ENCODE peak calls at places on chromosome 10, in nine cellular contexts. T, V, U, G, X, H, R, C and F are unnamed samples.

GRCh38 chr10:113133497-113133896 is 183.4 kb downstream of the TCF7L2 start:
- DNase-seq in H (peak), G (no peak), U (no peak), T (no peak), X (no peak), R (no peak), V (no peak), C (no peak), F (peak)

GRCh38 chr10:91745086-91745831 is 53.0 kb upstream of the TNKS2 start:
- DNase-seq in R (peak), T (no peak), U (peak), H (peak), C (no peak), G (no peak), X (peak), V (no peak), F (no peak)

GRCh38 chr10:121131014-121131413 is 279.9 kb downstream of the WDR11 start:
- DNase-seq in V (no peak), T (no peak), H (no peak), R (no peak), X (no peak), U (no peak), G (no peak), C (no peak), F (no peak)

GRCh38 chr10:77319557-77319956 is 318.1 kb downstream of the KCNMA1 start:
- DNase-seq in V (no peak), R (no peak), X (no peak), H (peak), C (no peak), U (no peak), T (no peak), G (no peak), F (no peak)

GRCh38 chr10:12757351-12757750 is 244.2 kb downstream of the CCDC3 start:
- DNase-seq in U (no peak), H (no peak), T (no peak), R (no peak), G (no peak), C (no peak), X (no peak), V (no peak), F (no peak)

GRCh38 chr10:6461961-6462360 is 118.1 kb downstream of the PRKCQ start:
- DNase-seq in R (peak), V (no peak), T (no peak), X (no peak), H (peak), C (no peak), G (no peak), U (no peak), F (no peak)

GRCh38 chr10:21490028-21490427 is 35.5 kb downstream of the SKIDA1 start:
- DNase-seq in G (no peak), U (no peak), R (no peak), C (no peak), V (no peak), T (no peak), X (no peak), H (no peak), F (no peak)

GRCh38 chr10:119233123-119233820 is 25.9 kb downstream of the GRK5 start:
- DNase-seq in T (no peak), V (no peak), R (no peak), X (no peak), H (no peak), G (no peak), U (no peak), C (no peak), F (no peak)

GRCh38 chr10:118840071-118840775 is 85.5 kb upstream of the CACUL1 start:
- DNase-seq in X (no peak), R (peak), V (peak), G (peak), T (peak), U (no peak), C (no peak), H (peak), F (peak)

GRCh38 chr10:96708456-96708855 is 11.9 kb downstream of the PIK3AP1 start:
- DNase-seq in G (no peak), V (no peak), R (no peak), T (no peak), H (no peak), X (no peak), C (no peak), U (no peak), F (peak)

GRCh38 chr10:92493362-92493761 is 80.5 kb downstream of the IDE start:
- DNase-seq in X (no peak), H (no peak), T (no peak), G (no peak), V (no peak), C (no peak), R (no peak), U (no peak), F (no peak)

GRCh38 chr10:46272863-46273415 is 13.9 kb upstream of the ANTXRL start:
- DNase-seq in H (no peak), G (no peak), T (peak), V (no peak), R (no peak), X (peak), C (no peak), U (no peak), F (no peak)

GRCh38 chr10:68550747-68551411 is 9.3 kb upstream of the TET1 start:
- DNase-seq in R (peak), G (no peak), V (peak), T (no peak), C (no peak), U (no peak), H (peak), X (no peak), F (peak)

GRCh38 chr10:5812283-5813090 is 747 bp downstream of the GDI2 start:
- DNase-seq in V (peak), T (no peak), U (no peak), G (peak), R (no peak), X (peak), C (peak), H (no peak), F (no peak)

GRCh38 chr10:99540673-99541531 is 8.2 kb downstream of the NKX2-3 start:
- DNase-seq in H (no peak), R (no peak), U (no peak), T (no peak), C (no peak), G (no peak), X (peak), V (no peak), F (no peak)

GRCh38 chr10:122494833-122495232 is 33.5 kb downstream of the HTRA1 start:
- DNase-seq in X (peak), T (no peak), G (no peak), H (no peak), R (no peak), V (no peak), U (no peak), C (no peak), F (no peak)

GRCh38 chr10:89535185-89536012 is at the start of gene SLC16A12:
- DNase-seq in V (no peak), U (no peak), R (no peak), G (no peak), X (peak), C (no peak), H (no peak), T (no peak), F (no peak)

GRCh38 chr10:113284635-113285034 is 268.2 kb upstream of the HABP2 start:
- DNase-seq in X (no peak), T (no peak), H (no peak), U (no peak), C (no peak), R (no peak), G (no peak), V (no peak), F (no peak)

GRCh38 chr10:91140995-91141549 is 79.4 kb upstream of the PCGF5 start:
- DNase-seq in U (no peak), G (no peak), X (no peak), R (no peak), C (no peak), T (no peak), V (no peak), H (no peak), F (no peak)

GRCh38 chr10:58239561-58240169 is 28.0 kb downstream of the IPMK start:
- DNase-seq in R (no peak), C (no peak), G (no peak), H (no peak), X (no peak), T (no peak), U (no peak), V (no peak), F (no peak)

GRCh38 chr10:76546411-76546810 is 1091.2 kb downstream of the KCNMA1 start:
- DNase-seq in H (no peak), V (no peak), R (no peak), T (no peak), C (no peak), U (no peak), G (no peak), X (no peak), F (no peak)

GRCh38 chr10:102837230-102837721 is at the start of gene CYP17A1:
- DNase-seq in C (no peak), R (no peak), H (no peak), G (no peak), V (peak), T (no peak), U (no peak), X (peak), F (no peak)

GRCh38 chr10:105950410-105950809 is 1214.1 kb downstream of the SORCS1 start:
- DNase-seq in X (no peak), G (peak), C (no peak), H (peak), U (peak), V (peak), R (peak), T (no peak), F (peak)

GRCh38 chr10:47412177-47412730 is 28.2 kb upstream of the ZNF488 start:
- DNase-seq in H (no peak), X (peak), C (no peak), G (no peak), R (no peak), V (no peak), T (no peak), U (no peak), F (no peak)

GRCh38 chr10:51800121-51800520 is 100.7 kb upstream of the CSTF2T start:
- DNase-seq in V (no peak), H (no peak), R (no peak), C (no peak), X (no peak), U (no peak), T (no peak), G (no peak), F (no peak)

GRCh38 chr10:1132584-1132983 is 76.4 kb downstream of the WDR37 start:
- DNase-seq in C (no peak), V (no peak), U (no peak), G (no peak), R (no peak), T (peak), H (no peak), X (no peak), F (no peak)

GRCh38 chr10:46220187-46220586 is 66.6 kb upstream of the ANTXRL start:
- DNase-seq in U (no peak), C (no peak), H (no peak), T (no peak), V (peak), R (no peak), G (no peak), X (no peak), F (no peak)

GRCh38 chr10:77889277-77889903 is 37.2 kb downstream of the DLG5 start:
- DNase-seq in G (no peak), V (peak), X (peak), H (no peak), R (peak), T (no peak), C (no peak), U (no peak), F (no peak)

GRCh38 chr10:36187382-36188042 is 545.4 kb upstream of the FZD8 start:
- DNase-seq in R (no peak), V (no peak), U (no peak), X (peak), G (no peak), T (no peak), H (no peak), C (no peak), F (no peak)

GRCh38 chr10:6337382-6337781 is 134.7 kb downstream of the PFKFB3 start:
- DNase-seq in R (no peak), V (no peak), G (no peak), T (no peak), U (no peak), X (no peak), H (peak), C (no peak), F (no peak)

GRCh38 chr10:123750901-123751300 is 84.7 kb downstream of the GPR26 start:
- DNase-seq in H (no peak), U (no peak), R (no peak), V (no peak), T (no peak), C (no peak), G (no peak), X (no peak), F (no peak)

GRCh38 chr10:126060232-126060935 is 164.0 kb downstream of the FANK1 start:
- DNase-seq in G (no peak), R (no peak), C (no peak), T (no peak), X (no peak), U (no peak), V (no peak), H (peak), F (no peak)

GRCh38 chr10:24209421-24209770 is 458 bp downstream of the KIAA1217 start:
- DNase-seq in C (no peak), G (peak), T (no peak), R (no peak), V (no peak), H (peak), U (no peak), X (no peak), F (no peak)